ENCODE peak calls at places on chromosomes 2 and 18, in eight cellular contexts. A, B, V, J, U, O, E and P are unnamed samples.

GRCh38 chr18:66495844-66496243 is 108.0 kb downstream of the CDH19 start:
- DNase-seq in A (peak; percentile 14), B (peak; percentile 6), V (peak; percentile 33), J (peak; percentile 49), U (no peak), O (no peak), E (peak; percentile 13), P (no peak)

GRCh38 chr2:227460079-227460485 is 11.9 kb upstream of the AGFG1 start:
- DNase-seq in A (peak; percentile 46), B (peak; percentile 88), V (no peak), J (no peak), U (peak; percentile 70), O (no peak), E (peak; percentile 81), P (peak; percentile 68)

GRCh38 chr2:11056614-11057013 is 98.7 kb upstream of the SLC66A3 start:
- DNase-seq in A (no peak), B (peak; percentile 85), V (no peak), J (no peak), U (no peak), O (no peak), E (no peak), P (peak; percentile 94)

GRCh38 chr2:131126436-131126835 is 21.3 kb downstream of the PLEKHB2 start:
- DNase-seq in A (no peak), B (peak; percentile 15), V (no peak), J (no peak), U (no peak), O (no peak), E (no peak), P (no peak)

GRCh38 chr18:58272209-58272608 is 228.2 kb downstream of the NEDD4L start:
- DNase-seq in A (no peak), B (no peak), V (no peak), J (no peak), U (no peak), O (no peak), E (no peak), P (no peak)

GRCh38 chr2:180017764-180018163 is 10.7 kb upstream of the CWC22 start:
- DNase-seq in A (no peak), B (peak; percentile 92), V (no peak), J (no peak), U (no peak), O (no peak), E (no peak), P (peak; percentile 21)

GRCh38 chr2:171858397-171858958 is 35.6 kb downstream of the SLC25A12 start:
- DNase-seq in A (no peak), B (peak; percentile 38), V (no peak), J (no peak), U (no peak), O (no peak), E (no peak), P (no peak)

GRCh38 chr2:217713395-217714267 is 289.2 kb downstream of the TNS1 start:
- DNase-seq in A (peak; percentile 70), B (peak; percentile 63), V (peak; percentile 81), J (peak; percentile 77), U (peak; percentile 83), O (no peak), E (peak; percentile 76), P (peak; percentile 51)

GRCh38 chr2:497770-498492 is 179.3 kb downstream of the TMEM18 start:
- DNase-seq in A (no peak), B (no peak), V (no peak), J (no peak), U (no peak), O (no peak), E (no peak), P (no peak)

GRCh38 chr18:68769423-68769822 is 28.5 kb upstream of the CCDC102B start:
- DNase-seq in A (no peak), B (peak; percentile 74), V (no peak), J (peak; percentile 20), U (no peak), O (no peak), E (peak; percentile 14), P (no peak)

GRCh38 chr2:160253440-160254296 is 53.6 kb upstream of the ITGB6 start:
- DNase-seq in A (no peak), B (no peak), V (no peak), J (no peak), U (no peak), O (no peak), E (no peak), P (no peak)

GRCh38 chr2:121213386-121213785 is 71.6 kb downstream of the TFCP2L1 start:
- DNase-seq in A (no peak), B (no peak), V (no peak), J (peak; percentile 61), U (no peak), O (no peak), E (no peak), P (no peak)

GRCh38 chr2:168186452-168186851 is 60.9 kb downstream of the STK39 start:
- DNase-seq in A (no peak), B (no peak), V (no peak), J (no peak), U (no peak), O (no peak), E (no peak), P (no peak)

GRCh38 chr2:43106767-43107527 is 119.5 kb downstream of the ZFP36L2 start:
- DNase-seq in A (no peak), B (no peak), V (no peak), J (no peak), U (no peak), O (no peak), E (peak; percentile 58), P (no peak)

GRCh38 chr2:115171751-115172150 is 729.3 kb downstream of the DPP10 start:
- DNase-seq in A (no peak), B (no peak), V (no peak), J (no peak), U (no peak), O (no peak), E (no peak), P (no peak)

GRCh38 chr2:149768320-149768799 is 180.8 kb upstream of the MMADHC start:
- DNase-seq in A (no peak), B (peak; percentile 14), V (no peak), J (no peak), U (no peak), O (no peak), E (no peak), P (peak; percentile 36)

GRCh38 chr2:39948016-39948719 is 169.1 kb upstream of the THUMPD2 start:
- DNase-seq in A (no peak), B (peak; percentile 81), V (no peak), J (no peak), U (no peak), O (no peak), E (no peak), P (peak; percentile 61)

GRCh38 chr2:10020001-10020400 is 23.3 kb upstream of the KLF11 start:
- DNase-seq in A (no peak), B (no peak), V (no peak), J (no peak), U (no peak), O (peak; percentile 86), E (no peak), P (no peak)

GRCh38 chr2:26521054-26521912 is 43.4 kb upstream of the OTOF start:
- DNase-seq in A (peak; percentile 50), B (peak; percentile 11), V (no peak), J (no peak), U (no peak), O (no peak), E (no peak), P (no peak)
- TF ChIP-seq CTCF in A (no peak), B (peak; percentile 20), V (peak; percentile 37), J (peak; percentile 36), U (no peak), O (peak; percentile 43), E (no peak), P (peak; percentile 59)

DNA sequence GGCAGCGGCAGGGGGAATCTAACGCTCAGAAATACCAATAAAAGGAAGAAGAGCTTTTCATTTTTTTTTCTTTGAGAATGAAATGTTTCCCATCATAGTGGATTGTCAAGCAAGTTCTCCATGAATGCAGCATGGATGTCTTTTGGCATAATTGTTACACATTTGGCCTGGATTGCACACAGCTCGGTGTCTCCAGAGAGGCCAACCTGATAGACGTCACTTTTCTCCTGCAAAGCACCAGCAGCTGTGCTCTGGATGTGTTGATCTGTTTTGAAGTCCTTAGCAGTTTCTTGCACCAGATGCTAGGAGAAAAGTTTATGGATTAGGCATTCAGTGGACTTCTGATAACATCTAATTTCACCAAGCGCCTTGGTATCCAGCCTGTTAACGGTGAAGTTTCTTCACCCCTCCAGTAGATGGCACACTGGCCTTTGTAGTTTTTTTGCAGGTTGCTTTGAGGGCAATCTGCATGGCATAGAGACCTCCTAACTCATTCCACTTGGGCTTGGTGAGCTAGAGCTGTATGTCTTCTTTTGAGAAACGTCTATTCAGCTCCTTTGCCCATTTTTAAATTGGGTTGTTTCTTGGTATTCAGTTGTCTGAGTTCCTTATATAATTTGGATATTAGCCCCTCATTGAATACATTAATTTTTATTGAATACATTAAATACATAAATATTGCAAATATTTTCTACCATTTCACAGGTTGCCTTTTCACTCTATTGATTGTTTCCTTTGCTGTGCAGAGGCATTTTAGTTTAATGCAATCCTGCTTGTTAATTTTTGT is 59.7 kb downstream of the PTH2R start:
- DNase-seq in A (peak; percentile 25), B (peak; percentile 27), V (no peak), J (peak; percentile 39), U (no peak), O (no peak), E (peak; percentile 22), P (no peak)
- TF ChIP-seq CTCF in A (peak; percentile 41), B (peak; percentile 54), V (peak; percentile 60), J (peak; percentile 44), U (no peak), O (peak; percentile 72), E (peak; percentile 52), P (peak; percentile 61)

DNA sequence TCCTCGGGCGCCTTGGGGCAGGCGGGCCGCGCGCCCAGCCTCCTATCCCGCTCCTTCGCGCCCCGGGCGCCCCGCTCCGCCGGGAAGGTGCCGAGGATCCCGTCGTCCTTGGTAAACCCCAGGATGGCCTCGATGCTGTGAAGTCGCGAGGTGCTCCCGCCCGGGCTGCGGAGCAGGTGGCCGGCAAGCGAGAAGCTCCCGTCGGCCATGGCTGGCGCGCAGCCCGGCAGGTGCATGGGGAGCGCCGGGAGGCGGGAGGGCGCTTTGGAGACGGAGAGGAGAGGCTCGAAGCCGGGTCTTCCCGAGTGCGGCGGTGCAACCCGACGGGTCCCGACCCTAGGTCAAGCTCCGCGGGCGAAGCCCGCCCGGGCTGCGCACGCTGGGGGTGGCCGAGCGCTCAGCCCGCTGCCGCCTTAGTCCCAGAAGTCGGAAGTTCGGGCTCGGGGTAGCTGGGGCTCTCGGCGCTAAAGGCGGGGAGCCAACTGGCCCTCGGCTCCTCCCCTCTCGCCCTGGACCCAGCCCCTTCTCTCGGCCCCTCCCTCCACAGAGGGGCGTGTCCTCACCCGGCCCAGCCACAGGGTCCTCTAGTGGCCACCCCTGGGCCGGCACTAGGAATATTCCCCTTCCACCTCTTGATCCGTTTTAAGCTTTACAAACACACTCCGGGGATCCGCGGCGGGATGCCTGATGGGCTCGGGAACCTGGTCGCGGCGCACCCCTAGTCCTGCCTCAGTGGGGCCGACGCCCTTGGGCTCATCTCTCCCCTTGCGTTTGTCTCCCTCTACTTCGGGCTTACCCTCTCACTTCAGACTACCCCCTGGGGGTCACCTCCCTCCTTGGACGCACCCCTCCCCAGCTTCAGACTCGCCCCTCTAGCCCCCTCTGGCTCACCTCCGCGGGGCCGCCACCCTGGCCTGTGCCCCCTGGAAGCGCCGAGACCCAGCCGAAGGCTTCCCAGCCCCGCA is at the start of gene RAX:
- DNase-seq in A (peak; percentile 80), B (peak; percentile 11), V (no peak), J (no peak), U (no peak), O (no peak), E (peak; percentile 22), P (no peak)
- TF ChIP-seq CTCF in A (peak; percentile 16), B (peak; percentile 5), V (no peak), J (no peak), U (no peak), O (peak; percentile 45), E (no peak), P (peak; percentile 38)

GRCh38 chr18:40157120-40157519 is 1797.9 kb upstream of the PIK3C3 start:
- DNase-seq in A (no peak), B (no peak), V (no peak), J (no peak), U (no peak), O (no peak), E (no peak), P (no peak)

GRCh38 chr18:40159141-40160017 is 1795.7 kb upstream of the PIK3C3 start:
- DNase-seq in A (no peak), B (peak; percentile 63), V (no peak), J (no peak), U (no peak), O (no peak), E (no peak), P (peak; percentile 1)
- TF ChIP-seq CTCF in A (no peak), B (peak; percentile 69), V (peak; percentile 51), J (peak; percentile 41), U (no peak), O (peak; percentile 83), E (peak; percentile 57), P (peak; percentile 76)